ENCODE peak calls at places on chromosomes 3 and 15, in six cellular contexts. X, P, S, W, K and C are unnamed samples.

GRCh38 chr15:39976291-39977274 is 42.7 kb downstream of the EIF2AK4 start:
- DNase-seq in X (no peak), P (no peak), S (no peak), W (peak), K (peak), C (no peak)

GRCh38 chr3:4734454-4734853 is 241.3 kb downstream of the ITPR1 start:
- DNase-seq in X (no peak), P (peak), S (no peak), W (no peak), K (no peak), C (no peak)

GRCh38 chr3:54710954-54711353 is 216.9 kb downstream of the LRTM1 start:
- DNase-seq in X (no peak), P (no peak), S (no peak), W (no peak), K (no peak), C (no peak)

GRCh38 chr3:123790254-123791072 is 93.7 kb downstream of the MYLK start:
- DNase-seq in X (no peak), P (no peak), S (no peak), W (peak), K (no peak), C (no peak)

GRCh38 chr15:99197861-99198260 is 51.5 kb downstream of the TTC23 start:
- DNase-seq in X (no peak), P (no peak), S (no peak), W (no peak), K (peak), C (peak)

GRCh38 chr15:90822204-90822955 is 46.0 kb upstream of the FURIN start:
- DNase-seq in X (no peak), P (no peak), S (no peak), W (no peak), K (no peak), C (no peak)

GRCh38 chr15:77530576-77530975 is 102.1 kb downstream of the LINGO1 start:
- DNase-seq in X (no peak), P (no peak), S (no peak), W (no peak), K (no peak), C (no peak)

GRCh38 chr3:135837977-135838636 is 127.4 kb upstream of the PPP2R3A start:
- DNase-seq in X (no peak), P (no peak), S (no peak), W (no peak), K (no peak), C (no peak)

GRCh38 chr15:53072077-53072476 is 281.9 kb upstream of the ONECUT1 start:
- DNase-seq in X (no peak), P (no peak), S (no peak), W (peak), K (peak), C (peak)